ENCODE peak calls at places on chromosomes 5 and 9, in four cellular contexts. Y is endothelial cell of umbilical vein, L is IMR-90, G is K562. K is an unnamed sample. For H3K9me1, the result is how much of the 10 kb centered on the place peaks cover.

GRCh38 chr5:154513669-154514084 is 35.6 kb upstream of the HAND1 start:
- DNase-seq in L (no peak), Y (no peak), G (no peak), K (no peak)

GRCh38 chr5:176519810-176520720 is 17.1 kb downstream of the RNF44 start:
- DNase-seq in G (no peak), Y (no peak), L (no peak), K (no peak)

GRCh38 chr5:96193946-96194345 is 232.3 kb upstream of the ELL2 start:
- DNase-seq in Y (no peak), L (no peak), G (no peak), K (no peak)

GRCh38 chr5:134046801-134047707 is 42.3 kb upstream of the VDAC1 start:
- DNase-seq in L (no peak), Y (no peak), G (no peak), K (no peak)

GRCh38 chr5:149466457-149466972 is 84.7 kb downstream of the CSNK1A1 start:
- DNase-seq in G (peak), L (peak), Y (no peak), K (no peak)

GRCh38 chr5:150619359-150620230 is 20.9 kb upstream of the SYNPO start:
- DNase-seq in L (peak), G (no peak), Y (peak), K (no peak)

GRCh38 chr9:83299556-83299955 is 236.6 kb upstream of the RASEF start:
- DNase-seq in Y (peak), G (no peak), L (no peak), K (no peak)

GRCh38 chr5:41793156-41793770 is 77.0 kb downstream of the OXCT1 start:
- DNase-seq in Y (peak), L (peak), G (no peak), K (peak)

GRCh38 chr5:74124826-74125225 is 498.8 kb downstream of the ARHGEF28 start:
- DNase-seq in L (peak), Y (no peak), G (no peak), K (no peak)

GRCh38 chr5:32443541-32444190 is 874 bp downstream of the ZFR start:
- DNase-seq in Y (peak), G (peak), L (peak), K (no peak)

GRCh38 chr9:125761685-125762084 is 14.5 kb downstream of the PBX3 start:
- DNase-seq in G (no peak), L (no peak), Y (no peak), K (no peak)

GRCh38 chr5:39466804-39467203 is 42.0 kb upstream of the DAB2 start:
- DNase-seq in G (no peak), L (no peak), Y (no peak), K (no peak)

GRCh38 chr9:95137587-95138145 is 179.8 kb downstream of the FANCC start:
- DNase-seq in G (no peak), Y (no peak), L (no peak), K (no peak)

GRCh38 chr9:136434580-136435169 is 5.0 kb downstream of the INPP5E start:
- DNase-seq in Y (no peak), L (no peak), G (no peak), K (no peak)

GRCh38 chr9:4515958-4516375 is 25.7 kb downstream of the SLC1A1 start:
- DNase-seq in Y (no peak), G (no peak), L (peak), K (no peak)

GRCh38 chr5:149747141-149747832 is 17.2 kb downstream of the PPARGC1B start:
- DNase-seq in L (no peak), G (no peak), Y (no peak), K (no peak)

GRCh38 chr5:53073349-53073748 is 36.2 kb downstream of the MOCS2 start:
- DNase-seq in Y (no peak), L (peak), G (no peak), K (no peak)

GRCh38 chr5:107277485-107278040 is 393.2 kb downstream of the EFNA5 start:
- DNase-seq in G (no peak), L (no peak), Y (no peak), K (no peak)

GRCh38 chr5:124951676-124952075 is 205.2 kb upstream of the ZNF608 start:
- DNase-seq in L (no peak), Y (no peak), G (no peak), K (no peak)

GRCh38 chr5:68648944-68649874 is 433.7 kb downstream of the PIK3R1 start:
- DNase-seq in G (no peak), L (no peak), Y (no peak), K (no peak)

GRCh38 chr9:127130661-127131538 is 8.5 kb upstream of the ANGPTL2 start:
- DNase-seq in G (no peak), Y (no peak), L (peak), K (peak)

GRCh38 chr9:127769101-127769500 is 9.4 kb downstream of the SH2D3C start:
- DNase-seq in G (no peak), L (no peak), Y (no peak), K (no peak)

GRCh38 chr9:5799314-5799713 is 33.6 kb downstream of the ERMP1 start:
- DNase-seq in G (peak), L (peak), Y (peak), K (no peak)

GRCh38 chr9:118761016-118761790 is 608.0 kb downstream of the BRINP1 start:
- DNase-seq in L (no peak), G (no peak), Y (no peak), K (no peak)

GRCh38 chr9:136969150-136969549 is 8.2 kb upstream of the PTGDS start:
- DNase-seq in G (no peak), Y (no peak), L (no peak), K (no peak)

GRCh38 chr9:33143241-33143642 is 23.9 kb downstream of the B4GALT1 start:
- DNase-seq in Y (no peak), L (peak), G (no peak), K (no peak)

GRCh38 chr9:89408628-89409101 is 89.2 kb downstream of the SEMA4D start:
- DNase-seq in L (no peak), G (no peak), Y (no peak), K (no peak)

GRCh38 chr5:67053229-67053628 is 143.4 kb downstream of the CD180 start:
- DNase-seq in G (no peak), L (no peak), Y (no peak), K (no peak)

GRCh38 chr9:136383436-136383835 is 10.0 kb upstream of the CARD9 start:
- DNase-seq in G (no peak), L (no peak), Y (no peak), K (no peak)

GRCh38 chr5:2251751-2252150 is 369.0 kb upstream of the IRX4 start:
- DNase-seq in L (no peak), G (no peak), Y (no peak), K (no peak)

GRCh38 chr5:2253063-2253653 is 370.4 kb upstream of the IRX4 start:
- DNase-seq in Y (no peak), L (no peak), G (no peak), K (no peak)

GRCh38 chr5:2251298-2251697 is 368.6 kb upstream of the IRX4 start:
- DNase-seq in G (no peak), L (no peak), Y (no peak), K (no peak)

GRCh38 chr5:2249442-2249841 is 366.7 kb upstream of the IRX4 start:
- DNase-seq in Y (no peak), G (no peak), L (no peak), K (no peak)

GRCh38 chr5:2250365-2250950 is 367.7 kb upstream of the IRX4 start:
- DNase-seq in Y (no peak), G (no peak), L (no peak), K (no peak)
- H3K9me1 ChIP-seq in Y (under half), G (under half), L (under half), K (under half)

GRCh38 chr9:87795178-87795577 is 69.3 kb downstream of the CTSL start:
- DNase-seq in Y (no peak), G (peak), L (no peak), K (no peak)

GRCh38 chr9:87787735-87788134 is 61.8 kb downstream of the CTSL start:
- DNase-seq in G (peak), Y (no peak), L (no peak), K (no peak)

GRCh38 chr9:87796232-87796631 is 70.3 kb downstream of the CTSL start:
- DNase-seq in G (no peak), L (no peak), Y (no peak), K (no peak)

GRCh38 chr9:87793292-87793691 is 67.4 kb downstream of the CTSL start:
- DNase-seq in L (peak), Y (no peak), G (peak), K (no peak)

GRCh38 chr9:87792831-87793288 is 66.9 kb downstream of the CTSL start:
- DNase-seq in L (peak), Y (peak), G (peak), K (no peak)
- H2AFZ ChIP-seq in L (no peak), Y (peak), G (peak), K (no peak)

GRCh38 chr5:59126665-59127354 is 543.9 kb downstream of the RAB3C start:
- DNase-seq in G (no peak), L (peak), Y (peak), K (no peak)

GRCh38 chr5:59128646-59129290 is 545.9 kb downstream of the RAB3C start:
- DNase-seq in G (no peak), Y (no peak), L (no peak), K (no peak)

GRCh38 chr5:59123595-59124561 is 541.0 kb downstream of the RAB3C start:
- DNase-seq in L (peak), Y (no peak), G (no peak), K (no peak)

GRCh38 chr5:59124983-59125960 is 542.4 kb downstream of the RAB3C start:
- DNase-seq in G (no peak), Y (no peak), L (peak), K (no peak)

GRCh38 chr5:59125961-59126360 is 543.1 kb downstream of the RAB3C start:
- DNase-seq in Y (no peak), G (no peak), L (no peak), K (no peak)
- H3K9me1 ChIP-seq in Y (under half), G (under half), L (under half), K (under half)

GRCh38 chr9:13411827-13412226 is 132.3 kb upstream of the MPDZ start:
- DNase-seq in L (no peak), G (no peak), Y (no peak), K (no peak)
- H2AFZ ChIP-seq in L (no peak), G (no peak), Y (no peak), K (no peak)

GRCh38 chr9:37395663-37396062 is 26.8 kb upstream of the GRHPR start:
- DNase-seq in G (no peak), L (no peak), Y (no peak), K (no peak)

GRCh38 chr9:37404590-37404989 is 17.9 kb upstream of the GRHPR start:
- DNase-seq in Y (no peak), L (no peak), G (no peak), K (no peak)

GRCh38 chr9:37395229-37395628 is 27.3 kb upstream of the GRHPR start:
- DNase-seq in Y (no peak), L (no peak), G (no peak), K (no peak)

GRCh38 chr9:37398464-37399025 is 24.0 kb upstream of the GRHPR start:
- DNase-seq in G (no peak), L (no peak), Y (no peak), K (no peak)

GRCh38 chr9:37399336-37399735 is 23.2 kb upstream of the GRHPR start:
- DNase-seq in Y (no peak), G (no peak), L (no peak), K (no peak)
- H3K9me1 ChIP-seq in Y (under half), G (under half), L (under half), K (under half)

GRCh38 chr5:151750121-151750520 is 8.3 kb downstream of the ATOX1 start:
- DNase-seq in G (no peak), Y (no peak), L (no peak), K (no peak)

GRCh38 chr5:151755383-151755782 is 3.0 kb downstream of the ATOX1 start:
- DNase-seq in Y (no peak), L (no peak), G (peak), K (no peak)

GRCh38 chr5:151745071-151745705 is 13.2 kb downstream of the ATOX1 start:
- DNase-seq in L (peak), G (no peak), Y (peak), K (peak)

GRCh38 chr5:151751593-151751992 is 6.8 kb downstream of the ATOX1 start:
- DNase-seq in Y (no peak), L (no peak), G (no peak), K (no peak)

DNA sequence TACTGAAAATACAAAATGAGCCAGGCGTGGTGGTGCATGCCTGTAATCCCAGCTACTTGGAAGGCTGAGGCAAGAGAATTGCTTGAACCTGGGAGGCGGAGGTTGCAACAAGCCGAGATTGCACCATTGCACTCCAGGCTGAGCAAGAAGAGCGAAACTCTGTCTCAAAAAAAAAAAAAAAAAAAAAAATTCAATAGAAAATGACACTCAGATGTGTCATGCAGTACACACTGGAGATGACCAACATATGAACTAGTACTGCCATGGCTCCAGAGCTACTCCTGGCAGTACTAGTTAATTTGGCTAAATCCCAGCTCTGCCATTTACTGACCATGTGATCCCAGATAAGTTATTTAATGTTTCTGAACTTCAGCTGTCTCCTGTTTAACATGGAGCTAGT is 7.3 kb downstream of the ATOX1 start:
- DNase-seq in L (peak), Y (no peak), G (no peak), K (no peak)
- H2AFZ ChIP-seq in L (no peak), Y (no peak), G (no peak), K (no peak)

K was measured in keratinocyte.